ENCODE peak calls at places on chromosome 1, in six cellular contexts. H is activated T-helper 9 cell treated with anti-CD3 and anti-CD28 coated beads, Interleukin-2, amount 50 U/mL, for 16 hours; P is brain microvascular endothelial cell; O is activated T-helper 1 cell treated with Interleukin-2 at 50 U/mL for 16 hours; R is AG09319; U is HFFc6. X is an unnamed sample.

GRCh38 chr1:221454096-221454495 is 287.8 kb downstream of the DUSP10 start:
- DNase-seq in O (no peak), R (no peak), H (no peak), P (no peak), U (peak; percentile 13), X (no peak)

GRCh38 chr1:199512037-199512710 is 515.3 kb upstream of the NR5A2 start:
- DNase-seq in O (no peak), P (no peak), R (no peak), H (no peak), U (no peak), X (peak; percentile 66)

GRCh38 chr1:36781098-36781497 is 253.2 kb downstream of the GRIK3 start:
- DNase-seq in U (no peak), H (no peak), R (no peak), O (no peak), P (no peak), X (no peak)

GRCh38 chr1:81808760-81809159 is 8.0 kb downstream of the ADGRL2 start:
- DNase-seq in P (peak; percentile 9), H (no peak), O (no peak), U (no peak), R (no peak), X (peak; percentile 49)

GRCh38 chr1:29651684-29652665 is 415.7 kb downstream of the PTPRU start:
- DNase-seq in U (no peak), R (no peak), O (no peak), H (no peak), P (no peak), X (peak; percentile 16)

GRCh38 chr1:41712081-41712480 is 206.6 kb downstream of the HIVEP3 start:
- DNase-seq in H (no peak), P (no peak), O (no peak), R (no peak), U (no peak), X (no peak)

GRCh38 chr1:206897175-206897574 is at the start of gene IL24:
- DNase-seq in H (no peak), R (no peak), P (no peak), U (no peak), O (no peak), X (no peak)

GRCh38 chr1:172005856-172006255 is 164.6 kb downstream of the DNM3 start:
- DNase-seq in H (no peak), O (no peak), P (no peak), R (peak; percentile 15), U (peak; percentile 76), X (no peak)

GRCh38 chr1:61352845-61353435 is 270.6 kb downstream of the NFIA start:
- DNase-seq in H (no peak), P (no peak), O (no peak), R (no peak), U (no peak), X (no peak)

GRCh38 chr1:10286244-10286643 is 75.9 kb downstream of the KIF1B start:
- DNase-seq in H (no peak), O (no peak), R (no peak), U (no peak), P (no peak), X (no peak)

GRCh38 chr1:101846820-101847219 is 149.9 kb downstream of the OLFM3 start:
- DNase-seq in U (no peak), P (no peak), O (no peak), H (no peak), R (no peak), X (peak; percentile 77)

GRCh38 chr1:224430511-224431113 is 4.0 kb downstream of the WDR26 start:
- DNase-seq in H (no peak), R (no peak), O (no peak), U (peak; percentile 70), P (peak; percentile 67), X (no peak)

X was measured in endodermal cell.